ENCODE peak calls at places on chromosomes 12 and 14, in ten cellular contexts. L, X, K, B, Q, O, I, M, P and J are unnamed samples.

GRCh38 chr14:95303552-95303951 is 16.2 kb downstream of the CLMN start:
- DNase-seq in Q (no peak), P (no peak), I (no peak), X (no peak), O (no peak), K (no peak), B (no peak), L (no peak), M (no peak), J (no peak)

GRCh38 chr14:54570651-54571415 is 3.9 kb downstream of the SAMD4A start:
- DNase-seq in K (no peak), P (no peak), Q (no peak), X (no peak), M (no peak), B (peak; percentile 82), I (no peak), L (peak; percentile 84), O (peak; percentile 83), J (no peak)

GRCh38 chr14:50013934-50014333 is 102.4 kb downstream of the VCPKMT start:
- DNase-seq in K (no peak), Q (no peak), M (no peak), I (no peak), L (no peak), B (no peak), O (no peak), P (no peak), X (no peak), J (no peak)

GRCh38 chr12:4272014-4272975 is 1.3 kb upstream of the CCND2 start:
- DNase-seq in Q (no peak), P (peak; percentile 96), K (peak; percentile 71), M (peak; percentile 78), B (peak; percentile 71), L (peak; percentile 31), X (peak; percentile 94), O (peak; percentile 56), I (peak; percentile 94), J (peak; percentile 83)

GRCh38 chr12:41940571-41940970 is 204.1 kb downstream of the GXYLT1 start:
- DNase-seq in L (no peak), O (no peak), P (no peak), M (no peak), X (no peak), I (no peak), K (no peak), B (no peak), Q (no peak), J (no peak)

GRCh38 chr14:56514663-56515371 is 64.8 kb upstream of the TMEM260 start:
- DNase-seq in O (peak; percentile 35), L (peak; percentile 11), P (no peak), K (no peak), I (no peak), B (peak; percentile 54), Q (no peak), M (no peak), X (no peak), J (no peak)

GRCh38 chr12:83666690-83667089 is 980.0 kb downstream of the TMTC2 start:
- DNase-seq in X (no peak), K (no peak), M (no peak), I (no peak), Q (no peak), B (no peak), L (no peak), O (no peak), P (no peak), J (no peak)

GRCh38 chr12:123271182-123271491 is 519 bp downstream of the CDK2AP1 start:
- DNase-seq in M (peak; percentile 85), B (peak; percentile 57), L (peak; percentile 44), O (peak; percentile 55), I (peak; percentile 88), P (peak; percentile 86), K (peak; percentile 84), X (peak; percentile 90), Q (no peak), J (peak; percentile 84)

GRCh38 chr14:94009767-94010166 is 12.7 kb downstream of the CCDC197 start:
- DNase-seq in M (no peak), L (peak; percentile 64), O (peak; percentile 18), B (peak; percentile 49), Q (no peak), I (no peak), X (peak; percentile 19), P (no peak), K (no peak), J (no peak)

GRCh38 chr12:82486524-82487235 is 128.4 kb downstream of the METTL25 start:
- DNase-seq in Q (no peak), X (no peak), K (no peak), L (peak; percentile 40), P (no peak), O (peak; percentile 14), M (no peak), I (no peak), B (peak; percentile 87), J (no peak)

GRCh38 chr12:46546634-46547273 is 174.2 kb upstream of the SLC38A2 start:
- DNase-seq in Q (no peak), I (no peak), O (peak; percentile 35), P (no peak), B (no peak), K (no peak), L (no peak), M (no peak), X (no peak), J (no peak)

GRCh38 chr12:96070670-96071279 is 35.4 kb upstream of the LTA4H start:
- DNase-seq in B (peak; percentile 29), I (no peak), K (no peak), X (no peak), M (peak; percentile 21), L (peak; percentile 30), Q (no peak), P (peak; percentile 48), O (no peak), J (no peak)

GRCh38 chr12:6280053-6280469 is 30.4 kb upstream of the PLEKHG6 start:
- DNase-seq in M (no peak), Q (peak; percentile 77), O (peak; percentile 95), P (peak; percentile 59), L (peak; percentile 93), X (peak; percentile 84), I (peak; percentile 84), B (peak; percentile 91), K (peak; percentile 38), J (peak; percentile 70)

GRCh38 chr12:119444462-119445044 is 110.0 kb downstream of the CCDC60 start:
- DNase-seq in P (peak; percentile 61), M (peak; percentile 77), K (peak; percentile 55), L (peak; percentile 43), X (no peak), B (peak; percentile 48), I (no peak), Q (no peak), O (no peak), J (peak; percentile 46)

GRCh38 chr12:97568336-97569180 is 106.0 kb downstream of the RMST start:
- DNase-seq in M (no peak), K (no peak), O (no peak), B (no peak), I (no peak), X (no peak), L (no peak), P (no peak), Q (no peak), J (no peak)

GRCh38 chr12:93663729-93664084 is 13.5 kb upstream of the CRADD start:
- DNase-seq in I (no peak), M (no peak), Q (no peak), X (no peak), P (no peak), O (no peak), K (no peak), B (no peak), L (no peak), J (no peak)

GRCh38 chr14:56121786-56122185 is 3.6 kb downstream of the PELI2 start:
- DNase-seq in L (no peak), I (no peak), B (no peak), Q (no peak), M (no peak), O (no peak), X (no peak), P (no peak), K (no peak), J (no peak)

GRCh38 chr12:47838286-47838931 is 18.7 kb upstream of the HDAC7 start:
- DNase-seq in B (peak; percentile 57), X (no peak), I (no peak), M (peak; percentile 47), P (no peak), O (no peak), K (no peak), L (peak; percentile 58), Q (no peak), J (no peak)
- TF ChIP-seq CTCF in B (peak; percentile 38), X (peak; percentile 53), I (no peak), M (peak; percentile 36), P (peak; percentile 52), O (peak; percentile 21), K (peak; percentile 49), L (peak; percentile 55), Q (peak; percentile 58), J (peak; percentile 47)

DNA sequence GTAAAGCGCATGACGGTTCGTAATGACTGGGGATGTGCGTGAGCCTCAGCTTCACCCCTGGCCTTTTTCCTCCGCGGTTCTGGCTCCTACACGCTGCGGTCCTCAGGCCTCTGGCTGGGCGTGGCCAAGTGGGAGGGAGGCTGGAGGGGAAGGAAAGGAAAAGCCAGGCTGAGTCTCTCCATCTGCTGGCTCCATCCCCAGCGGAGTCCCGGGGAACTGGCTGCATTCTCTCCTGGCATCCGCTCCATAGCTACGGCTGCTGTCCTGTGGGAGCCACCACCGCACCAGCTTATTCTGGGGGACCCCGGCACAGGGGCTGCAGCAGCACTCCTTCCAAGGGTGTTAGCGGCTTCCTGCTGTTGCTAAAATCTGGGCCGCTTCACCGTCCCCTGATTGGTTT is 68.2 kb upstream of the SLC24A4 start:
- DNase-seq in L (peak; percentile 52), K (no peak), O (peak; percentile 10), I (peak; percentile 84), P (no peak), B (peak; percentile 35), X (peak; percentile 81), Q (no peak), M (peak; percentile 18), J (no peak)
- H3K4me3 ChIP-seq in L (no peak overlapping the region), K (no peak overlapping the region), O (peak overlapping the region; percentile 5), I (no peak overlapping the region), P (no peak overlapping the region), B (no peak overlapping the region), X (no peak overlapping the region), Q (peak overlapping the region; percentile 51), M (no peak overlapping the region), J (peak overlapping the region; percentile 26)

GRCh38 chr12:129067482-129067881 is 214.2 kb downstream of the GLT1D1 start:
- DNase-seq in Q (no peak), O (no peak), X (peak; percentile 43), P (no peak), B (no peak), I (no peak), L (no peak), K (no peak), M (peak; percentile 12), J (no peak)
- TF ChIP-seq CTCF in Q (no peak), O (no peak), X (peak; percentile 10), P (no peak), B (no peak), I (no peak), L (no peak), K (no peak), M (no peak), J (no peak)

DNA sequence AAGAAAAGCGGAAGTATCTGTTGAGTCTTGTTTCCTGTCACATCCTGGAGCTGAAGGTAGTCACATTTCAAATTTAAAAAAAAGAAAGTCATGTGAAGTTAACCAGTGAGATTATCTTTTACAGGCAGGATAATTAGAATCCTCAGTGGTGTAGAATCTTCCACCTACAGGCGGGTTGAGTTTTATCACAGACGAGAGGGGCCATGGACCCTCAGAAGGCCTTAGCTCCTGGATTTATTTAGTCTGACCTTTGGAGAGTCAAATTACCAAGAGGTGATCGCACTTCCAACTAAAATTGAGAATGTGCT is 13.0 kb upstream of the GNG2 start:
- DNase-seq in X (no peak), Q (no peak), L (no peak), B (no peak), M (no peak), O (no peak), P (no peak), I (no peak), K (no peak), J (no peak)
- H3K4me3 ChIP-seq in X (peak overlapping the region; percentile 18), Q (no peak overlapping the region), L (no peak overlapping the region), B (no peak overlapping the region), M (no peak overlapping the region), O (no peak overlapping the region), P (no peak overlapping the region), I (no peak overlapping the region), K (no peak overlapping the region), J (peak overlapping the region; percentile 22)